ENCODE peak calls at places on chromosomes 7 and 10, in six cellular contexts. Z, Q, C, J, X and P are unnamed samples.
A peak's percentile ranks its signal among the peaks of the same experiment; 100 is the strongest.

GRCh38 chr10:113754768-113755167 is 3.3 kb downstream of the PLEKHS1 start:
- DNase-seq in Q (no peak), Z (peak; percentile 34), X (no peak), J (no peak), C (no peak), P (no peak)

GRCh38 chr10:4190876-4191275 is 405.9 kb upstream of the KLF6 start:
- DNase-seq in C (no peak), Q (no peak), X (no peak), J (no peak), Z (no peak), P (no peak)

GRCh38 chr7:145398758-145399157 is 562.9 kb upstream of the TPK1 start:
- DNase-seq in Q (no peak), J (no peak), X (no peak), Z (peak; percentile 62), C (no peak), P (no peak)

GRCh38 chr10:69953851-69954250 is 98.8 kb upstream of the MACROH2A2 start:
- DNase-seq in X (no peak), J (no peak), Z (no peak), C (no peak), Q (no peak), P (no peak)

GRCh38 chr7:42099076-42099836 is 137.8 kb downstream of the GLI3 start:
- DNase-seq in Z (no peak), X (no peak), C (no peak), J (no peak), Q (no peak), P (no peak)

GRCh38 chr7:46349490-46349889 is 428.4 kb upstream of the IGFBP3 start:
- DNase-seq in Z (no peak), Q (no peak), X (no peak), J (no peak), C (no peak), P (no peak)

GRCh38 chr7:94655562-94655883 is 410 bp downstream of the SGCE start:
- DNase-seq in C (no peak), Z (peak; percentile 61), J (no peak), Q (no peak), X (no peak), P (no peak)

GRCh38 chr10:129440247-129440646 is 26.8 kb upstream of the MGMT start:
- DNase-seq in X (no peak), Q (no peak), J (no peak), Z (no peak), C (no peak), P (no peak)

GRCh38 chr7:158740013-158740656 is 35.5 kb upstream of the NCAPG2 start:
- DNase-seq in J (no peak), X (no peak), C (no peak), Z (no peak), Q (peak; percentile 95), P (no peak)

GRCh38 chr7:103752995-103753394 is 236.5 kb downstream of the RELN start:
- DNase-seq in Z (no peak), X (no peak), C (no peak), Q (peak; percentile 9), J (no peak), P (no peak)

GRCh38 chr10:80805343-80806020 is 267.8 kb downstream of the SH2D4B start:
- DNase-seq in X (no peak), Z (no peak), Q (no peak), C (no peak), J (no peak), P (no peak)

GRCh38 chr10:127424594-127425264 is 124.4 kb upstream of the NPS start:
- DNase-seq in Q (peak; percentile 36), C (no peak), X (no peak), Z (no peak), J (no peak), P (no peak)

GRCh38 chr10:4658777-4659176 is 167.2 kb upstream of the AKR1E2 start:
- DNase-seq in C (no peak), J (no peak), Q (no peak), X (no peak), Z (no peak), P (no peak)

GRCh38 chr7:41621953-41622831 is 80.7 kb downstream of the INHBA start:
- DNase-seq in Z (no peak), Q (no peak), J (no peak), C (no peak), X (no peak), P (no peak)

GRCh38 chr7:115274-115911 is 77.0 kb upstream of the FAM20C start:
- DNase-seq in Z (no peak), Q (peak; percentile 61), X (no peak), C (peak; percentile 63), J (no peak), P (no peak)

GRCh38 chr10:30510184-30510931 is 76.4 kb downstream of the MAP3K8 start:
- DNase-seq in Q (peak; percentile 74), X (no peak), Z (no peak), J (no peak), C (peak; percentile 50), P (no peak)

GRCh38 chr7:109757713-109758112 is 1188.0 kb downstream of the DNAJB9 start:
- DNase-seq in X (no peak), Q (no peak), C (no peak), Z (no peak), J (no peak), P (no peak)

GRCh38 chr10:44972874-44973306 is 5.7 kb downstream of the DEPP1 start:
- DNase-seq in J (no peak), Q (no peak), X (no peak), Z (no peak), C (no peak), P (no peak)

GRCh38 chr7:44390701-44391100 is 65.3 kb upstream of the CAMK2B start:
- DNase-seq in X (no peak), C (no peak), J (no peak), Q (no peak), Z (no peak), P (no peak)

GRCh38 chr7:44182827-44183226 is 6.4 kb downstream of the GCK start:
- DNase-seq in Z (no peak), C (no peak), J (no peak), X (no peak), Q (no peak), P (no peak)

GRCh38 chr7:149854611-149855367 is 16.6 kb downstream of the ZNF862 start:
- DNase-seq in C (no peak), Q (peak; percentile 44), Z (peak; percentile 80), X (peak; percentile 76), J (peak; percentile 41), P (peak; percentile 78)

GRCh38 chr7:88230646-88231045 is 10.8 kb upstream of the SRI start:
- DNase-seq in J (no peak), X (no peak), Q (no peak), C (no peak), Z (no peak), P (no peak)

GRCh38 chr7:3943779-3944520 is 642.9 kb downstream of the SDK1 start:
- DNase-seq in X (no peak), Z (no peak), J (no peak), Q (no peak), C (no peak), P (no peak)

GRCh38 chr7:51080622-51081269 is 235.9 kb downstream of the COBL start:
- DNase-seq in X (no peak), J (no peak), Z (peak; percentile 88), C (no peak), Q (no peak), P (no peak)

GRCh38 chr10:29657719-29658274 is 23.0 kb upstream of the SVIL start:
- DNase-seq in X (no peak), C (no peak), Z (no peak), Q (no peak), J (no peak), P (no peak)

GRCh38 chr7:136324073-136324704 is 347.0 kb upstream of the MTPN start:
- DNase-seq in J (no peak), Q (no peak), Z (no peak), C (no peak), X (no peak), P (no peak)

DNA sequence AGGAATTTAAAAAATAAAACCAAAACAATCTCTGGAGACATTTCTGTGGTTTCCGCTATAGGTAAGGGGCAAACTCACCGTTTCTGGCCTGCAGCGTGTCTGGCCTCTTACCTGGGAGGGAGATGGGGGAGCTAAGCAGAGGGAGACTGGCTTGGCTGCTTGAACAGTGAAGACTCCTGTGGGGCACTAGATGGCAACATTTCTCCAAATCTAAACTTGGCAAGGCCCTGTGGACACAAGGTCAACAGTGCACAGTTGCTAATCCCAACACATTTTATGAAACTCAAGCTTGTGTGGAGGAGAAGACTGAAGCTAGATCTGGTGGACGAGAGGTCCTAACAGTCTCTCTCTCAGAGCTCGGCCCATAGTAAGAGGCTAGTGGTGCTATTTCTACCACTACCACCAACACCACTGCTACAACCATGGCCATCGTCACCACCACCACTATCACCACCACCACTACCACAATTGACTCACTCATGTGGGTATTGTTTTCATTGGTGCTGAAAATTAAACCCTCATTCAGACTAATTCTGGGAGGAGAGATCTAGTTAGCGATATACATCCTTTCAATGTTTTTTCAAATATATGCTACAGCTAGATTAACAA is 28.4 kb upstream of the CDHR3 start:
- DNase-seq in J (no peak), C (peak; percentile 47), Z (peak; percentile 53), Q (peak; percentile 82), X (no peak), P (no peak)
- TF ChIP-seq CTCF in J (no peak), C (peak; percentile 38), Z (peak; percentile 51), Q (peak; percentile 49), X (no peak), P (peak; percentile 46)

GRCh38 chr7:112500619-112501018 is 19.8 kb downstream of the LSMEM1 start:
- DNase-seq in Z (no peak), X (no peak), Q (peak; percentile 14), J (no peak), C (no peak), P (no peak)
- TF ChIP-seq CTCF in Z (peak; percentile 28), X (no peak), Q (peak; percentile 10), J (no peak), C (no peak), P (peak; percentile 18)

GRCh38 chr7:105429746-105430612 is 41.3 kb upstream of the SRPK2 start:
- DNase-seq in J (peak; percentile 37), X (no peak), C (peak; percentile 11), Z (peak; percentile 36), Q (peak; percentile 47), P (peak; percentile 32)
- TF ChIP-seq CTCF in J (peak; percentile 72), X (no peak), C (peak; percentile 38), Z (peak; percentile 46), Q (peak; percentile 52), P (peak; percentile 68)

DNA sequence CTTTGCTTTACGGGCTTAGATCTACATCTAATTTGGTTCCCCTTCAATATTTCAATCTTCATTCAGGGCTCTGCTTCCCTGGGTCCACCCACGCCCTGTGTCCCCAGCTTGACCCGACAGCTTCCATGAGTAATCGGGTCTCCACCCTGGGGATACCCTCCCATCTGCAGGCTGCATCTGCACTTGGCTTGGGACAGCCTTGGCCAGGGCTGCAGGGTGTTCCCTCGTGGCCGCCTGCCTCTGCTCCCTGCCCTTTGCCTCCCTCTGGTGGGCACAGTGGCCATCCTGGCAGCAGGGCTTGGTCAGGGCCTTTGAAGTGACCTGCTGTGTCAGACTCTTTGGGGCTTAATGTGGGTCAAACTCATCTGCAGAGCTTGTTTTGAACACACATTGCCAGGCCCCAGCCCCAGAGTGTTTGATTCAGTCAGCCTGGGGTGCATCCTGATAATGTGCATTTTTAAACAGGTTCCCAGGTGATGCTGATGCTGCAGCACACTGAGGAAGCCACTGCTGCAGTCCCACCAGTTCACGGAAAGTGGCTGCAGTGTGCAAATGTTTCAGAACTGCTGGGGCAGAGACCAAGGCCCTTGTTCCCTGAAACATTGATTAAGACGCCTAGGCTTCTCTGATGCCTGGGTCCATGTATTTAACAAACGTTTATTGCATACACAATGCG is 80.7 kb upstream of the SEC61G start:
- DNase-seq in C (peak; percentile 58), Z (peak; percentile 71), X (no peak), J (no peak), Q (peak; percentile 37), P (no peak)
- TF ChIP-seq CTCF in C (peak; percentile 88), Z (peak; percentile 70), X (no peak), J (no peak), Q (peak; percentile 69), P (peak; percentile 19)

GRCh38 chr10:124663228-124663627 is 81.0 kb downstream of the FAM53B start:
- DNase-seq in Z (no peak), C (no peak), J (no peak), Q (no peak), X (no peak), P (no peak)
- TF ChIP-seq CTCF in Z (no peak), C (no peak), J (no peak), Q (no peak), X (no peak), P (no peak)